ENCODE peak calls at places on chromosomes 5 and 9, in seven cellular contexts. One of them, this sample, is unnamed.

GRCh38 chr9:91144782-91145181 is 216.9 kb downstream of the AUH start:
- DNase-seq in WERI-Rb-1: no peak
- DNase-seq in dorsolateral prefrontal cortex: no peak
- DNase-seq in NCI-H2081: no peak
- DNase-seq in RPMI8226: no peak
- DNase-seq in hippocampal formation: no peak
- DNase-seq in skeletal muscle cell: no peak
- DNase-seq in this sample: no peak

GRCh38 chr9:96236854-96237545 is 65.0 kb downstream of the HSD17B3 start:
- DNase-seq in RPMI8226: no peak
- DNase-seq in dorsolateral prefrontal cortex: no peak
- DNase-seq in hippocampal formation: no peak
- DNase-seq in WERI-Rb-1: no peak
- DNase-seq in NCI-H2081: no peak
- DNase-seq in skeletal muscle cell: no peak
- DNase-seq in this sample: no peak

GRCh38 chr9:70081120-70081495 is 37.5 kb downstream of the MAMDC2 start:
- DNase-seq in dorsolateral prefrontal cortex: no peak
- DNase-seq in NCI-H2081: no peak
- DNase-seq in RPMI8226: no peak
- DNase-seq in WERI-Rb-1: peak
- DNase-seq in hippocampal formation: no peak
- DNase-seq in skeletal muscle cell: peak
- DNase-seq in this sample: no peak

GRCh38 chr5:139903805-139904565 is 108.4 kb downstream of the PSD2 start:
- DNase-seq in RPMI8226: no peak
- DNase-seq in dorsolateral prefrontal cortex: peak
- DNase-seq in hippocampal formation: peak
- DNase-seq in skeletal muscle cell: no peak
- DNase-seq in NCI-H2081: no peak
- DNase-seq in WERI-Rb-1: peak
- DNase-seq in this sample: peak

GRCh38 chr9:76298497-76299144 is 95.6 kb downstream of the RFK start:
- DNase-seq in skeletal muscle cell: no peak
- DNase-seq in WERI-Rb-1: no peak
- DNase-seq in hippocampal formation: no peak
- DNase-seq in NCI-H2081: no peak
- DNase-seq in dorsolateral prefrontal cortex: no peak
- DNase-seq in RPMI8226: no peak
- DNase-seq in this sample: no peak

GRCh38 chr9:114238919-114239879 is 83.7 kb upstream of the ORM1 start:
- DNase-seq in NCI-H2081: no peak
- DNase-seq in hippocampal formation: peak
- DNase-seq in skeletal muscle cell: no peak
- DNase-seq in dorsolateral prefrontal cortex: no peak
- DNase-seq in WERI-Rb-1: peak
- DNase-seq in RPMI8226: no peak
- DNase-seq in this sample: no peak

GRCh38 chr9:126146254-126147145 is 180.1 kb upstream of the MVB12B start:
- DNase-seq in WERI-Rb-1: peak
- DNase-seq in hippocampal formation: no peak
- DNase-seq in NCI-H2081: peak
- DNase-seq in dorsolateral prefrontal cortex: no peak
- DNase-seq in RPMI8226: peak
- DNase-seq in skeletal muscle cell: no peak
- DNase-seq in this sample: peak

GRCh38 chr5:174910245-174910737 is 185.9 kb downstream of the MSX2 start:
- DNase-seq in RPMI8226: peak
- DNase-seq in WERI-Rb-1: peak
- DNase-seq in NCI-H2081: peak
- DNase-seq in skeletal muscle cell: no peak
- DNase-seq in dorsolateral prefrontal cortex: peak
- DNase-seq in hippocampal formation: peak
- DNase-seq in this sample: peak

GRCh38 chr5:67577424-67577823 is 380.8 kb upstream of the CD180 start:
- DNase-seq in WERI-Rb-1: no peak
- DNase-seq in dorsolateral prefrontal cortex: no peak
- DNase-seq in RPMI8226: no peak
- DNase-seq in hippocampal formation: no peak
- DNase-seq in skeletal muscle cell: peak
- DNase-seq in NCI-H2081: peak
- DNase-seq in this sample: no peak

GRCh38 chr9:128633057-128633456 is 23.6 kb downstream of the DYNC2I2 start:
- DNase-seq in WERI-Rb-1: no peak
- DNase-seq in dorsolateral prefrontal cortex: no peak
- DNase-seq in hippocampal formation: no peak
- DNase-seq in NCI-H2081: no peak
- DNase-seq in skeletal muscle cell: no peak
- DNase-seq in RPMI8226: peak
- DNase-seq in this sample: no peak

GRCh38 chr5:82387041-82387818 is 109.1 kb upstream of the RPS23 start:
- DNase-seq in RPMI8226: no peak
- DNase-seq in WERI-Rb-1: no peak
- DNase-seq in NCI-H2081: peak
- DNase-seq in skeletal muscle cell: no peak
- DNase-seq in hippocampal formation: no peak
- DNase-seq in dorsolateral prefrontal cortex: no peak
- DNase-seq in this sample: no peak

GRCh38 chr5:2286250-2286649 is 403.5 kb upstream of the IRX4 start:
- DNase-seq in RPMI8226: no peak
- DNase-seq in skeletal muscle cell: no peak
- DNase-seq in WERI-Rb-1: no peak
- DNase-seq in NCI-H2081: no peak
- DNase-seq in hippocampal formation: no peak
- DNase-seq in dorsolateral prefrontal cortex: no peak
- DNase-seq in this sample: no peak

GRCh38 chr5:108634951-108635288 is 112.8 kb upstream of the FER start:
- DNase-seq in hippocampal formation: peak
- DNase-seq in skeletal muscle cell: no peak
- DNase-seq in WERI-Rb-1: no peak
- DNase-seq in NCI-H2081: no peak
- DNase-seq in dorsolateral prefrontal cortex: no peak
- DNase-seq in RPMI8226: no peak
- DNase-seq in this sample: peak

GRCh38 chr9:92385474-92385873 is 18.9 kb downstream of the OGN start:
- DNase-seq in hippocampal formation: no peak
- DNase-seq in NCI-H2081: no peak
- DNase-seq in skeletal muscle cell: no peak
- DNase-seq in RPMI8226: no peak
- DNase-seq in dorsolateral prefrontal cortex: no peak
- DNase-seq in WERI-Rb-1: no peak
- DNase-seq in this sample: no peak

GRCh38 chr5:138110266-138110963 is 26.6 kb downstream of the WNT8A start:
- DNase-seq in WERI-Rb-1: no peak
- DNase-seq in skeletal muscle cell: no peak
- DNase-seq in NCI-H2081: no peak
- DNase-seq in RPMI8226: no peak
- DNase-seq in hippocampal formation: no peak
- DNase-seq in dorsolateral prefrontal cortex: no peak
- DNase-seq in this sample: no peak

GRCh38 chr5:129836321-129836720 is 67.9 kb upstream of the CHSY3 start:
- DNase-seq in NCI-H2081: no peak
- DNase-seq in dorsolateral prefrontal cortex: no peak
- DNase-seq in RPMI8226: no peak
- DNase-seq in hippocampal formation: no peak
- DNase-seq in WERI-Rb-1: no peak
- DNase-seq in skeletal muscle cell: no peak
- DNase-seq in this sample: no peak

GRCh38 chr5:5700549-5700948 is 278.1 kb downstream of the ICE1 start:
- DNase-seq in RPMI8226: no peak
- DNase-seq in dorsolateral prefrontal cortex: no peak
- DNase-seq in skeletal muscle cell: no peak
- DNase-seq in NCI-H2081: no peak
- DNase-seq in hippocampal formation: no peak
- DNase-seq in WERI-Rb-1: no peak
- DNase-seq in this sample: no peak

GRCh38 chr9:16371306-16371705 is 499.2 kb downstream of the BNC2 start:
- DNase-seq in skeletal muscle cell: no peak
- DNase-seq in WERI-Rb-1: peak
- DNase-seq in dorsolateral prefrontal cortex: no peak
- DNase-seq in NCI-H2081: no peak
- DNase-seq in RPMI8226: no peak
- DNase-seq in hippocampal formation: no peak
- DNase-seq in this sample: no peak

GRCh38 chr5:76733049-76733417 is 17.1 kb downstream of the F2R start:
- DNase-seq in hippocampal formation: no peak
- DNase-seq in NCI-H2081: no peak
- DNase-seq in dorsolateral prefrontal cortex: no peak
- DNase-seq in WERI-Rb-1: no peak
- DNase-seq in RPMI8226: no peak
- DNase-seq in skeletal muscle cell: no peak
- DNase-seq in this sample: peak

GRCh38 chr9:4417578-4418325 is 72.5 kb upstream of the SLC1A1 start:
- DNase-seq in WERI-Rb-1: no peak
- DNase-seq in RPMI8226: no peak
- DNase-seq in skeletal muscle cell: no peak
- DNase-seq in hippocampal formation: no peak
- DNase-seq in NCI-H2081: no peak
- DNase-seq in dorsolateral prefrontal cortex: no peak
- DNase-seq in this sample: no peak

GRCh38 chr5:53779541-53779981 is 219.1 kb downstream of the NDUFS4 start:
- DNase-seq in hippocampal formation: no peak
- DNase-seq in dorsolateral prefrontal cortex: no peak
- DNase-seq in RPMI8226: no peak
- DNase-seq in NCI-H2081: no peak
- DNase-seq in skeletal muscle cell: peak
- DNase-seq in WERI-Rb-1: no peak
- DNase-seq in this sample: no peak

GRCh38 chr9:35718726-35719511 is 13.1 kb downstream of the TLN1 start:
- DNase-seq in RPMI8226: no peak
- DNase-seq in dorsolateral prefrontal cortex: no peak
- DNase-seq in hippocampal formation: no peak
- DNase-seq in WERI-Rb-1: no peak
- DNase-seq in NCI-H2081: no peak
- DNase-seq in skeletal muscle cell: no peak
- DNase-seq in this sample: no peak

GRCh38 chr5:55036477-55036876 is 12.4 kb downstream of the GZMK start:
- DNase-seq in skeletal muscle cell: no peak
- DNase-seq in RPMI8226: no peak
- DNase-seq in NCI-H2081: no peak
- DNase-seq in WERI-Rb-1: no peak
- DNase-seq in dorsolateral prefrontal cortex: no peak
- DNase-seq in hippocampal formation: no peak
- DNase-seq in this sample: no peak

GRCh38 chr9:129644365-129644764 is 2.4 kb upstream of the ASB6 start:
- DNase-seq in RPMI8226: no peak
- DNase-seq in hippocampal formation: no peak
- DNase-seq in WERI-Rb-1: no peak
- DNase-seq in dorsolateral prefrontal cortex: no peak
- DNase-seq in NCI-H2081: no peak
- DNase-seq in skeletal muscle cell: no peak
- DNase-seq in this sample: no peak

GRCh38 chr9:111212874-111213273 is 117.2 kb downstream of the OR2K2 start:
- DNase-seq in NCI-H2081: no peak
- DNase-seq in hippocampal formation: no peak
- DNase-seq in WERI-Rb-1: no peak
- DNase-seq in dorsolateral prefrontal cortex: no peak
- DNase-seq in skeletal muscle cell: no peak
- DNase-seq in RPMI8226: no peak
- DNase-seq in this sample: no peak

GRCh38 chr9:135662758-135663450 is at the start of gene LCN9:
- DNase-seq in hippocampal formation: peak
- DNase-seq in skeletal muscle cell: peak
- DNase-seq in dorsolateral prefrontal cortex: peak
- DNase-seq in WERI-Rb-1: no peak
- DNase-seq in NCI-H2081: no peak
- DNase-seq in RPMI8226: no peak
- DNase-seq in this sample: peak

GRCh38 chr9:117268847-117269452 is 145.9 kb downstream of the ASTN2 start:
- DNase-seq in dorsolateral prefrontal cortex: no peak
- DNase-seq in NCI-H2081: no peak
- DNase-seq in WERI-Rb-1: no peak
- DNase-seq in skeletal muscle cell: no peak
- DNase-seq in hippocampal formation: no peak
- DNase-seq in RPMI8226: no peak
- DNase-seq in this sample: no peak

GRCh38 chr5:10283927-10284635 is 23.6 kb downstream of the CMBL start:
- DNase-seq in skeletal muscle cell: no peak
- DNase-seq in hippocampal formation: peak
- DNase-seq in WERI-Rb-1: peak
- DNase-seq in RPMI8226: peak
- DNase-seq in dorsolateral prefrontal cortex: peak
- DNase-seq in NCI-H2081: peak
- DNase-seq in this sample: peak

GRCh38 chr9:126156898-126157297 is 169.7 kb upstream of the MVB12B start:
- DNase-seq in skeletal muscle cell: no peak
- DNase-seq in hippocampal formation: no peak
- DNase-seq in dorsolateral prefrontal cortex: no peak
- DNase-seq in NCI-H2081: no peak
- DNase-seq in WERI-Rb-1: no peak
- DNase-seq in RPMI8226: no peak
- DNase-seq in this sample: no peak

GRCh38 chr9:31519011-31519410 is 865.4 kb upstream of the ACO1 start:
- DNase-seq in RPMI8226: no peak
- DNase-seq in dorsolateral prefrontal cortex: no peak
- DNase-seq in WERI-Rb-1: peak
- DNase-seq in NCI-H2081: no peak
- DNase-seq in hippocampal formation: no peak
- DNase-seq in skeletal muscle cell: no peak
- DNase-seq in this sample: no peak

GRCh38 chr5:170612256-170612656 is 108.4 kb downstream of the KCNIP1 start:
- DNase-seq in WERI-Rb-1: no peak
- DNase-seq in dorsolateral prefrontal cortex: no peak
- DNase-seq in NCI-H2081: no peak
- DNase-seq in skeletal muscle cell: no peak
- DNase-seq in hippocampal formation: no peak
- DNase-seq in RPMI8226: no peak
- DNase-seq in this sample: no peak

GRCh38 chr9:127489471-127490115 is 38.3 kb downstream of the LRSAM1 start:
- DNase-seq in WERI-Rb-1: peak
- DNase-seq in skeletal muscle cell: no peak
- DNase-seq in hippocampal formation: no peak
- DNase-seq in NCI-H2081: no peak
- DNase-seq in RPMI8226: no peak
- DNase-seq in dorsolateral prefrontal cortex: no peak
- DNase-seq in this sample: no peak

GRCh38 chr9:113963017-113963620 is 87.0 kb downstream of the ZNF618 start:
- DNase-seq in dorsolateral prefrontal cortex: no peak
- DNase-seq in NCI-H2081: peak
- DNase-seq in RPMI8226: peak
- DNase-seq in hippocampal formation: no peak
- DNase-seq in WERI-Rb-1: peak
- DNase-seq in skeletal muscle cell: no peak
- DNase-seq in this sample: peak

GRCh38 chr9:78856144-78856543 is 559.2 kb downstream of the PSAT1 start:
- DNase-seq in WERI-Rb-1: no peak
- DNase-seq in skeletal muscle cell: no peak
- DNase-seq in hippocampal formation: no peak
- DNase-seq in RPMI8226: no peak
- DNase-seq in dorsolateral prefrontal cortex: no peak
- DNase-seq in NCI-H2081: no peak
- DNase-seq in this sample: no peak

GRCh38 chr9:122394265-122395242 is 23.7 kb downstream of the PTGS1 start:
- DNase-seq in hippocampal formation: no peak
- DNase-seq in dorsolateral prefrontal cortex: no peak
- DNase-seq in RPMI8226: no peak
- DNase-seq in skeletal muscle cell: peak
- DNase-seq in WERI-Rb-1: no peak
- DNase-seq in NCI-H2081: no peak
- DNase-seq in this sample: no peak

GRCh38 chr9:130185494-130186005 is 13.3 kb downstream of the NCS1 start:
- DNase-seq in WERI-Rb-1: no peak
- DNase-seq in hippocampal formation: no peak
- DNase-seq in RPMI8226: no peak
- DNase-seq in dorsolateral prefrontal cortex: no peak
- DNase-seq in skeletal muscle cell: no peak
- DNase-seq in NCI-H2081: no peak
- DNase-seq in this sample: no peak

GRCh38 chr5:175814676-175815075 is 56.7 kb upstream of the CPLX2 start:
- DNase-seq in dorsolateral prefrontal cortex: peak
- DNase-seq in WERI-Rb-1: no peak
- DNase-seq in RPMI8226: no peak
- DNase-seq in NCI-H2081: no peak
- DNase-seq in skeletal muscle cell: peak
- DNase-seq in hippocampal formation: peak
- DNase-seq in this sample: no peak

This sample was measured in GM10248.